ENCODE peak calls at places on chromosomes 12 and 14, in ten cellular contexts. O is left lung; B is uterus; X is Peyer's patch; K is stomach; S is CD8-positive, alpha-beta T cell; V is psoas muscle; Q is GM23338; J is PC-9; P is RWPE2. A is an unnamed sample. For H3K36me3, the result is how much of the 10 kb centered on the place peaks cover.

GRCh38 chr12:28611115-28611435 is 420.8 kb downstream of the CCDC91 start:
- DNase-seq in O (no peak), J (peak), S (no peak), P (no peak), B (no peak), K (no peak), X (no peak), V (no peak), Q (no peak), A (no peak)

GRCh38 chr12:25708661-25709060 is 155.6 kb upstream of the LMNTD1 start:
- DNase-seq in S (no peak), O (no peak), B (no peak), J (no peak), Q (no peak), V (no peak), X (no peak), P (no peak), K (no peak), A (no peak)

GRCh38 chr12:50589650-50590435 is 85.1 kb downstream of the DIP2B start:
- DNase-seq in S (no peak), X (no peak), V (no peak), K (no peak), J (no peak), O (no peak), Q (no peak), B (no peak), P (no peak), A (no peak)

GRCh38 chr14:53327716-53328115 is 174.6 kb upstream of the DDHD1 start:
- DNase-seq in V (no peak), K (no peak), S (no peak), X (no peak), J (peak), P (no peak), Q (no peak), B (peak), O (no peak), A (no peak)

GRCh38 chr12:51351913-51352532 is 5.5 kb upstream of the CELA1 start:
- DNase-seq in O (no peak), X (no peak), B (no peak), P (no peak), K (no peak), J (no peak), S (peak), Q (peak), V (no peak), A (no peak)

GRCh38 chr12:62481843-62482540 is 15.4 kb downstream of the MON2 start:
- DNase-seq in Q (no peak), P (no peak), S (no peak), J (no peak), B (no peak), X (no peak), O (no peak), V (no peak), K (no peak), A (no peak)

GRCh38 chr12:119176267-119177055 is 2.3 kb upstream of the HSPB8 start:
- DNase-seq in Q (peak), P (no peak), B (peak), O (peak), K (peak), J (peak), V (peak), X (peak), S (no peak), A (peak)

GRCh38 chr12:4383304-4383865 is 3.9 kb upstream of the FGF23 start:
- DNase-seq in S (no peak), B (no peak), P (no peak), O (no peak), J (no peak), V (no peak), K (no peak), X (no peak), Q (peak), A (no peak)

GRCh38 chr14:80278293-80279037 is 67.2 kb upstream of the DIO2 start:
- DNase-seq in X (no peak), B (no peak), Q (no peak), S (no peak), V (peak), P (no peak), J (no peak), O (no peak), K (peak), A (no peak)

GRCh38 chr12:49825971-49826421 is 2.2 kb downstream of the NCKAP5L start:
- DNase-seq in P (no peak), Q (no peak), K (no peak), J (no peak), X (no peak), S (no peak), O (no peak), V (no peak), B (no peak), A (no peak)

GRCh38 chr12:67302162-67302561 is 33.0 kb downstream of the CAND1 start:
- DNase-seq in Q (no peak), V (no peak), K (no peak), B (no peak), J (no peak), O (no peak), P (no peak), S (no peak), X (no peak), A (no peak)

GRCh38 chr12:116498471-116498870 is 60.7 kb upstream of the MAP1LC3B2 start:
- DNase-seq in X (no peak), K (no peak), P (no peak), S (no peak), J (peak), B (no peak), Q (no peak), V (no peak), O (no peak), A (no peak)

GRCh38 chr12:62328296-62328921 is 68.2 kb downstream of the USP15 start:
- DNase-seq in S (no peak), P (no peak), J (no peak), X (no peak), V (no peak), Q (no peak), K (no peak), O (no peak), B (no peak), A (no peak)

GRCh38 chr14:51430600-51430999 is 190.6 kb downstream of the TMX1 start:
- DNase-seq in B (no peak), O (no peak), Q (peak), X (no peak), S (no peak), K (no peak), P (no peak), J (no peak), V (no peak), A (peak)

GRCh38 chr12:75813066-75813465 is 218.5 kb downstream of the PHLDA1 start:
- DNase-seq in O (no peak), B (no peak), X (no peak), J (no peak), S (no peak), V (no peak), P (no peak), Q (no peak), K (no peak), A (no peak)

GRCh38 chr14:73662439-73663056 is 17.8 kb downstream of the DNAL1 start:
- DNase-seq in O (peak), Q (peak), B (peak), V (peak), S (no peak), K (no peak), X (no peak), P (peak), J (peak), A (no peak)

GRCh38 chr12:46363582-46364299 is 8.8 kb downstream of the SLC38A2 start:
- DNase-seq in X (no peak), P (no peak), O (no peak), S (no peak), K (no peak), V (no peak), J (no peak), B (no peak), Q (no peak), A (no peak)

GRCh38 chr12:46364300-46364696 is 8.3 kb downstream of the SLC38A2 start:
- DNase-seq in S (no peak), Q (no peak), B (no peak), K (no peak), J (no peak), P (no peak), O (no peak), V (no peak), X (no peak), A (no peak)

GRCh38 chr12:46361667-46362034 is 10.9 kb downstream of the SLC38A2 start:
- DNase-seq in J (no peak), P (no peak), X (no peak), V (no peak), K (no peak), B (no peak), Q (no peak), O (no peak), S (no peak), A (no peak)

GRCh38 chr12:46364777-46365580 is 7.6 kb downstream of the SLC38A2 start:
- DNase-seq in S (no peak), X (no peak), O (no peak), P (no peak), B (no peak), V (no peak), J (peak), Q (no peak), K (peak), A (peak)

GRCh38 chr12:46362895-46363581 is 9.5 kb downstream of the SLC38A2 start:
- DNase-seq in V (no peak), K (no peak), J (no peak), S (no peak), P (no peak), X (no peak), Q (no peak), O (no peak), B (no peak), A (no peak)
- H3K27ac ChIP-seq in V (peak), K (no peak), J (peak), S (no peak), P (peak), X (no peak), Q (no peak), O (no peak), B (no peak), A (no peak)

GRCh38 chr12:57164454-57164853 is 17.0 kb upstream of the LRP1-AS start:
- DNase-seq in B (no peak), J (no peak), P (no peak), V (no peak), S (no peak), Q (no peak), O (no peak), X (no peak), K (no peak), A (no peak)

GRCh38 chr12:57161491-57161890 is 14.1 kb upstream of the LRP1-AS start:
- DNase-seq in K (no peak), O (no peak), S (no peak), B (no peak), J (no peak), V (no peak), X (no peak), P (no peak), Q (no peak), A (no peak)

GRCh38 chr12:57164966-57165365 is 17.5 kb upstream of the LRP1-AS start:
- DNase-seq in K (no peak), V (no peak), B (no peak), P (no peak), J (no peak), Q (no peak), S (no peak), X (no peak), O (no peak), A (no peak)

GRCh38 chr12:57160741-57161140 is 13.3 kb upstream of the LRP1-AS start:
- DNase-seq in P (no peak), J (no peak), B (no peak), Q (no peak), K (no peak), V (no peak), S (no peak), O (no peak), X (no peak), A (no peak)

GRCh38 chr12:57162541-57163125 is 15.2 kb upstream of the LRP1-AS start:
- DNase-seq in V (no peak), S (no peak), K (no peak), X (no peak), B (no peak), P (no peak), O (no peak), Q (no peak), J (no peak), A (no peak)
- H3K36me3 ChIP-seq in V (under half), S (under half), K (half or more), X (under half), B (under half), P (under half), O (half or more), Q (under half), J (under half), A (under half)

GRCh38 chr12:57142727-57143126 is 4.7 kb downstream of the LRP1-AS start:
- DNase-seq in X (no peak), O (no peak), J (no peak), P (no peak), Q (no peak), K (no peak), V (no peak), S (no peak), B (peak), A (peak)
- TF ChIP-seq CTCF in X (no peak), O (no peak), J (no peak), P (no peak), Q (no peak), K (no peak), V (no peak), S (no peak), B (no peak), A (no peak)

DNA sequence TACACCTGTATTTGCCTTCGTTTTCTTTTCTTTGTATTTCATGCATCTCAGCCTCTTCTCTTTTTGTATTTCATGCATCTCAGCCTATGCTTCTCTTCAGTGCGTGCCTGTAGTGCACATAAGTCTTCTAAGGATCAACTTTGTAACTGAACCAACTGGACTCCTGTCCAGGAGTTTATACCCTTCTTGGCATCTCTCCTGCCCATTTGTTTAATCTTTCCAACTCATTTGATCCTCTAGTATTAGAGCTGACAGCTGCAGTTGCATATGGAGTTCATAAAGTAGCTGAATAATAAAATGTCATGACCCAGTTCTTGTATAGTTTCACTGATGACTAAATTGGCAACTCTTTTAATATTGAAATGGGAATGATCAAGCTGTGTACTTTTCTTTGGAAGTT is 89.7 kb downstream of the FGD4 start:
- DNase-seq in X (no peak), O (no peak), Q (no peak), J (no peak), B (no peak), P (no peak), K (no peak), V (no peak), S (no peak), A (no peak)
- H3K27ac ChIP-seq in X (no peak), O (no peak), Q (no peak), J (no peak), B (no peak), P (no peak), K (no peak), V (peak), S (no peak), A (no peak)

DNA sequence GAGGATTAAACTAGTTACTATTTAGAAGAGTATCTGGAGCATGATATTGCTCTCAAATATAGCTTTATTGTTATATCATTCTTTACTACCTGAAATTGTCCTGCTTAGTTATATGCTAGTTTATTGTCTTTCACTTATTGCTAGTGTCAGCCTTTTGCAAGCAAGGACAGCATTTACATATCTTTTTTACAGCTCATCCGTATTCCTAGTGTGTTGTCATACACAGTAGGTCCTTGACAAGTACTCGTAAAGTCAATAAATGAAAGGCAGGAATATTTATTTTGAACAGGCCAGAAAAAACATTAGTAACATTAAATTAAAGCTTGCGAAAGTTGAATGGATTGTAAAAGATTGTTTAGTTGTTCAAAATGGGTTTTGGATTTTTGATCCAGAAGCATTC is 35.0 kb downstream of the CRADD start:
- DNase-seq in O (no peak), Q (no peak), X (no peak), V (no peak), J (no peak), B (no peak), S (no peak), P (no peak), K (no peak), A (no peak)
- H3K36me3 ChIP-seq in O (under half), Q (under half), X (under half), V (under half), J (under half), B (under half), S (under half), P (under half), K (under half), A (under half)

GRCh38 chr14:60805881-60806569 is 71.5 kb downstream of the MNAT1 start:
- DNase-seq in O (no peak), K (no peak), P (no peak), S (no peak), J (no peak), X (no peak), Q (no peak), B (no peak), V (no peak), A (no peak)

GRCh38 chr14:60812987-60813386 is 78.4 kb downstream of the MNAT1 start:
- DNase-seq in J (no peak), S (no peak), P (no peak), K (no peak), B (no peak), O (no peak), Q (no peak), X (peak), V (no peak), A (no peak)

GRCh38 chr14:60803871-60804270 is 69.3 kb downstream of the MNAT1 start:
- DNase-seq in J (no peak), B (no peak), K (no peak), S (no peak), X (no peak), O (no peak), P (no peak), Q (no peak), V (no peak), A (no peak)

GRCh38 chr14:60807247-60807646 is 72.7 kb downstream of the MNAT1 start:
- DNase-seq in V (no peak), X (no peak), Q (no peak), B (no peak), S (no peak), O (no peak), P (no peak), J (no peak), K (no peak), A (no peak)

GRCh38 chr14:60807971-60808370 is 73.4 kb downstream of the MNAT1 start:
- DNase-seq in V (no peak), K (no peak), O (no peak), Q (no peak), B (no peak), X (no peak), J (peak), P (no peak), S (no peak), A (no peak)
- TF ChIP-seq CTCF in V (no peak), K (no peak), O (no peak), Q (no peak), B (no peak), X (no peak), J (no peak), P (no peak), S (no peak), A (no peak)

DNA sequence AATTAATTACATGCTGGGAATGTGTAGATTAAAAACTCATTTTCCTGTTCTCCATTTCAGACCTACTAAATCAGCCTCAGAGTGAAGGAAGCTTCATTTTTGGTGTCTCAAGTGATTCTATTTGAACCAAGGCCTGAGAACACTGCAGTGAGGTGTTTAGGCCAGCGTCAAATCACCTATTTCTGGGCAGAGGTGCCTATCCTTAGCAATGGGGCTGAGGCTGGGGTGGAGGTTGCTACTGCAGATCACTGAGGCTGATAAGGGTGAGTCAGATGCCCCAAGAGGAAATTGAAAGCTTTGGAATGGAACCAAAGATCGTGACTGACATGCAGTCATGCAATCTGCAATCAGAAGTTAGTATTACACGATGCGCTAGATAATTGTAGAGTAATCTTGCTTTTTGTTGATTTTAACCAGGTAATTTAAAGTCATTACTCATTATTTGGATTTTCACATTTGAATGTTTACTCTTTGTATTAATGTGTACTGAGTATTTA is 4.4 kb downstream of the TXNRD1 start:
- DNase-seq in B (no peak), X (no peak), O (peak), S (peak), K (peak), P (peak), V (no peak), Q (no peak), J (peak), A (no peak)
- H3K27ac ChIP-seq in B (peak), X (peak), O (peak), S (no peak), K (peak), P (peak), V (peak), Q (no peak), J (peak), A (peak)

GRCh38 chr14:61488417-61488816 is 167.0 kb downstream of the PRKCH start:
- DNase-seq in S (no peak), J (no peak), P (no peak), K (no peak), Q (no peak), V (no peak), O (no peak), B (no peak), X (no peak), A (no peak)

GRCh38 chr14:61489527-61489926 is 168.1 kb downstream of the PRKCH start:
- DNase-seq in Q (no peak), J (no peak), B (no peak), S (no peak), O (no peak), K (no peak), X (no peak), V (no peak), P (no peak), A (no peak)

GRCh38 chr14:61489002-61489401 is 167.6 kb downstream of the PRKCH start:
- DNase-seq in K (no peak), O (no peak), J (no peak), Q (no peak), B (no peak), P (no peak), S (no peak), X (no peak), V (no peak), A (no peak)

GRCh38 chr14:61491224-61491623 is 169.8 kb downstream of the PRKCH start:
- DNase-seq in B (no peak), J (peak), S (no peak), P (no peak), V (no peak), K (no peak), O (no peak), X (no peak), Q (no peak), A (no peak)

DNA sequence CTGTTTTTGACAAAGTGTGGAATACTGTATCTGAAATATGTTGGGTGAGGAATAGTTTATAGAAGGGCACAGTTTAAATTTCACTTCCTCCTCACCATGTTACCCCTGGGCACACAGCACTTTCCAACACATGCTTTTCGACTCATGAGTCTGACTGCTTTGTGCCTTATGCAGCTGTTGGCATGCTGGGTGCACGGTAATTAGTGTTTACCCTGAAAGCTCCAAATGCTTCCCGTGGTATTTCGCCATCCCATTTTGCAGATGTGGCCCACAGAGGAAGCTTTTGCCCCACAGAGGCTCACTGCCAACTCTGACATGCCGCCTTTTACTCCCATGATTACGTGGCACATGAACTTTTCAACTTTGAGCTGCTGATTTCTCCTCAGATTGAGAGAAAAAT is 168.6 kb downstream of the PRKCH start:
- DNase-seq in Q (no peak), K (no peak), O (peak), V (peak), J (peak), B (no peak), X (no peak), P (no peak), S (no peak), A (no peak)
- H3K36me3 ChIP-seq in Q (under half), K (under half), O (under half), V (under half), J (under half), B (under half), X (under half), P (under half), S (half or more), A (under half)